ENCODE peak calls at places on chromosomes 13 and 19, in four cellular contexts. One of them, this sample, is unnamed.

GRCh38 chr19:8641908-8642547 is 11.6 kb downstream of the NFILZ start:
- DNase-seq in osteocyte: no peak
- DNase-seq in T-helper 1 cell: no peak
- DNase-seq in activated CD8-positive, alpha-beta memory T cell treated with anti-CD3 and anti-CD28 coated beads, Interleukin-2, amount 50 U/mL, for 4 hours: no peak
- DNase-seq in this sample: no peak

GRCh38 chr19:13539332-13539731 is 33.1 kb upstream of the CACNA1A start:
- DNase-seq in osteocyte: no peak
- DNase-seq in T-helper 1 cell: no peak
- DNase-seq in activated CD8-positive, alpha-beta memory T cell treated with anti-CD3 and anti-CD28 coated beads, Interleukin-2, amount 50 U/mL, for 4 hours: no peak
- DNase-seq in this sample: no peak

GRCh38 chr13:33722216-33722900 is 95.6 kb upstream of the RFC3 start:
- DNase-seq in osteocyte: no peak
- DNase-seq in T-helper 1 cell: no peak
- DNase-seq in activated CD8-positive, alpha-beta memory T cell treated with anti-CD3 and anti-CD28 coated beads, Interleukin-2, amount 50 U/mL, for 4 hours: no peak
- DNase-seq in this sample: no peak

GRCh38 chr13:88217372-88217771 is 546.2 kb downstream of the SLITRK5 start:
- DNase-seq in osteocyte: no peak
- DNase-seq in T-helper 1 cell: no peak
- DNase-seq in activated CD8-positive, alpha-beta memory T cell treated with anti-CD3 and anti-CD28 coated beads, Interleukin-2, amount 50 U/mL, for 4 hours: no peak
- DNase-seq in this sample: no peak

GRCh38 chr19:10270616-10271394 is at the start of gene ICAM1:
- DNase-seq in osteocyte: peak; percentile 88
- DNase-seq in T-helper 1 cell: peak; percentile 51
- DNase-seq in activated CD8-positive, alpha-beta memory T cell treated with anti-CD3 and anti-CD28 coated beads, Interleukin-2, amount 50 U/mL, for 4 hours: peak; percentile 70
- DNase-seq in this sample: peak; percentile 91

GRCh38 chr13:104805346-104805745 is 1730.1 kb downstream of the EFNB2 start:
- DNase-seq in osteocyte: no peak
- DNase-seq in T-helper 1 cell: no peak
- DNase-seq in activated CD8-positive, alpha-beta memory T cell treated with anti-CD3 and anti-CD28 coated beads, Interleukin-2, amount 50 U/mL, for 4 hours: no peak
- DNase-seq in this sample: no peak

GRCh38 chr13:46992383-46992952 is 95.6 kb upstream of the HTR2A start:
- DNase-seq in osteocyte: no peak
- DNase-seq in T-helper 1 cell: no peak
- DNase-seq in activated CD8-positive, alpha-beta memory T cell treated with anti-CD3 and anti-CD28 coated beads, Interleukin-2, amount 50 U/mL, for 4 hours: no peak
- DNase-seq in this sample: no peak

GRCh38 chr19:43438291-43439162 is 23.8 kb downstream of the TEX101 start:
- DNase-seq in osteocyte: no peak
- DNase-seq in T-helper 1 cell: no peak
- DNase-seq in activated CD8-positive, alpha-beta memory T cell treated with anti-CD3 and anti-CD28 coated beads, Interleukin-2, amount 50 U/mL, for 4 hours: no peak
- DNase-seq in this sample: peak; percentile 66

GRCh38 chr19:21202865-21203494 is 61.1 kb downstream of the ZNF431 start:
- DNase-seq in osteocyte: no peak
- DNase-seq in T-helper 1 cell: no peak
- DNase-seq in activated CD8-positive, alpha-beta memory T cell treated with anti-CD3 and anti-CD28 coated beads, Interleukin-2, amount 50 U/mL, for 4 hours: no peak
- DNase-seq in this sample: no peak

GRCh38 chr19:17967258-17968051 is 548 bp downstream of the KCNN1 start:
- DNase-seq in osteocyte: no peak
- DNase-seq in T-helper 1 cell: no peak
- DNase-seq in activated CD8-positive, alpha-beta memory T cell treated with anti-CD3 and anti-CD28 coated beads, Interleukin-2, amount 50 U/mL, for 4 hours: no peak
- DNase-seq in this sample: no peak

GRCh38 chr13:85347251-85347650 is 452.0 kb downstream of the SLITRK6 start:
- DNase-seq in osteocyte: no peak
- DNase-seq in T-helper 1 cell: no peak
- DNase-seq in activated CD8-positive, alpha-beta memory T cell treated with anti-CD3 and anti-CD28 coated beads, Interleukin-2, amount 50 U/mL, for 4 hours: no peak
- DNase-seq in this sample: no peak

GRCh38 chr19:10086032-10086903 is at the start of gene SHFL:
- DNase-seq in osteocyte: peak; percentile 90
- DNase-seq in T-helper 1 cell: peak; percentile 76
- DNase-seq in activated CD8-positive, alpha-beta memory T cell treated with anti-CD3 and anti-CD28 coated beads, Interleukin-2, amount 50 U/mL, for 4 hours: peak; percentile 87
- DNase-seq in this sample: peak; percentile 94

GRCh38 chr19:7292352-7292949 is 1.8 kb downstream of the INSR start:
- DNase-seq in osteocyte: no peak
- DNase-seq in T-helper 1 cell: no peak
- DNase-seq in activated CD8-positive, alpha-beta memory T cell treated with anti-CD3 and anti-CD28 coated beads, Interleukin-2, amount 50 U/mL, for 4 hours: no peak
- DNase-seq in this sample: no peak

GRCh38 chr19:41427647-41428480 is 690 bp upstream of the B3GNT8 start:
- DNase-seq in osteocyte: no peak
- DNase-seq in T-helper 1 cell: peak; percentile 38
- DNase-seq in activated CD8-positive, alpha-beta memory T cell treated with anti-CD3 and anti-CD28 coated beads, Interleukin-2, amount 50 U/mL, for 4 hours: peak; percentile 32
- DNase-seq in this sample: peak; percentile 77

GRCh38 chr19:58227964-58228583 is 640 bp upstream of the ZNF544 start:
- DNase-seq in osteocyte: no peak
- DNase-seq in T-helper 1 cell: no peak
- DNase-seq in activated CD8-positive, alpha-beta memory T cell treated with anti-CD3 and anti-CD28 coated beads, Interleukin-2, amount 50 U/mL, for 4 hours: no peak
- DNase-seq in this sample: no peak

GRCh38 chr13:37929308-37929707 is 59.7 kb upstream of the TRPC4 start:
- DNase-seq in osteocyte: no peak
- DNase-seq in T-helper 1 cell: no peak
- DNase-seq in activated CD8-positive, alpha-beta memory T cell treated with anti-CD3 and anti-CD28 coated beads, Interleukin-2, amount 50 U/mL, for 4 hours: no peak
- DNase-seq in this sample: no peak

GRCh38 chr13:111027481-111028439 is 87.3 kb upstream of the ARHGEF7 start:
- DNase-seq in osteocyte: no peak
- DNase-seq in T-helper 1 cell: no peak
- DNase-seq in activated CD8-positive, alpha-beta memory T cell treated with anti-CD3 and anti-CD28 coated beads, Interleukin-2, amount 50 U/mL, for 4 hours: no peak
- DNase-seq in this sample: no peak

GRCh38 chr13:33642374-33643065 is 175.4 kb upstream of the RFC3 start:
- DNase-seq in osteocyte: no peak
- DNase-seq in T-helper 1 cell: no peak
- DNase-seq in activated CD8-positive, alpha-beta memory T cell treated with anti-CD3 and anti-CD28 coated beads, Interleukin-2, amount 50 U/mL, for 4 hours: no peak
- DNase-seq in this sample: no peak

GRCh38 chr13:66546534-66547379 is 683.4 kb downstream of the PCDH9 start:
- DNase-seq in osteocyte: no peak
- DNase-seq in T-helper 1 cell: no peak
- DNase-seq in activated CD8-positive, alpha-beta memory T cell treated with anti-CD3 and anti-CD28 coated beads, Interleukin-2, amount 50 U/mL, for 4 hours: no peak
- DNase-seq in this sample: no peak

GRCh38 chr13:72696590-72696989 is 30.8 kb downstream of the MZT1 start:
- DNase-seq in osteocyte: no peak
- DNase-seq in T-helper 1 cell: no peak
- DNase-seq in activated CD8-positive, alpha-beta memory T cell treated with anti-CD3 and anti-CD28 coated beads, Interleukin-2, amount 50 U/mL, for 4 hours: no peak
- DNase-seq in this sample: no peak

GRCh38 chr13:114226088-114226487 is 8.6 kb upstream of the CDC16 start:
- DNase-seq in osteocyte: no peak
- DNase-seq in T-helper 1 cell: no peak
- DNase-seq in activated CD8-positive, alpha-beta memory T cell treated with anti-CD3 and anti-CD28 coated beads, Interleukin-2, amount 50 U/mL, for 4 hours: no peak
- DNase-seq in this sample: no peak

GRCh38 chr19:1343026-1343425 is 40.7 kb upstream of the NDUFS7 start:
- DNase-seq in osteocyte: no peak
- DNase-seq in T-helper 1 cell: no peak
- DNase-seq in activated CD8-positive, alpha-beta memory T cell treated with anti-CD3 and anti-CD28 coated beads, Interleukin-2, amount 50 U/mL, for 4 hours: no peak
- DNase-seq in this sample: no peak

GRCh38 chr19:36086326-36086725 is 24.6 kb upstream of the OVOL3 start:
- DNase-seq in osteocyte: no peak
- DNase-seq in T-helper 1 cell: no peak
- DNase-seq in activated CD8-positive, alpha-beta memory T cell treated with anti-CD3 and anti-CD28 coated beads, Interleukin-2, amount 50 U/mL, for 4 hours: no peak
- DNase-seq in this sample: no peak

GRCh38 chr13:25733696-25734435 is 317.9 kb downstream of the SHISA2 start:
- DNase-seq in osteocyte: no peak
- DNase-seq in T-helper 1 cell: no peak
- DNase-seq in activated CD8-positive, alpha-beta memory T cell treated with anti-CD3 and anti-CD28 coated beads, Interleukin-2, amount 50 U/mL, for 4 hours: no peak
- DNase-seq in this sample: no peak

GRCh38 chr19:47813995-47814328 is 7.8 kb upstream of the CRX start:
- DNase-seq in osteocyte: no peak
- DNase-seq in T-helper 1 cell: no peak
- DNase-seq in activated CD8-positive, alpha-beta memory T cell treated with anti-CD3 and anti-CD28 coated beads, Interleukin-2, amount 50 U/mL, for 4 hours: no peak
- DNase-seq in this sample: no peak

GRCh38 chr13:43003010-43003409 is 11.0 kb upstream of the EPSTI1 start:
- DNase-seq in osteocyte: no peak
- DNase-seq in T-helper 1 cell: no peak
- DNase-seq in activated CD8-positive, alpha-beta memory T cell treated with anti-CD3 and anti-CD28 coated beads, Interleukin-2, amount 50 U/mL, for 4 hours: no peak
- DNase-seq in this sample: no peak

GRCh38 chr19:7216373-7216902 is 77.8 kb downstream of the INSR start:
- DNase-seq in osteocyte: no peak
- DNase-seq in T-helper 1 cell: no peak
- DNase-seq in activated CD8-positive, alpha-beta memory T cell treated with anti-CD3 and anti-CD28 coated beads, Interleukin-2, amount 50 U/mL, for 4 hours: no peak
- DNase-seq in this sample: peak; percentile 69

GRCh38 chr19:32822916-32823746 is 46.4 kb downstream of the SLC7A9 start:
- DNase-seq in osteocyte: no peak
- DNase-seq in T-helper 1 cell: no peak
- DNase-seq in activated CD8-positive, alpha-beta memory T cell treated with anti-CD3 and anti-CD28 coated beads, Interleukin-2, amount 50 U/mL, for 4 hours: no peak
- DNase-seq in this sample: no peak

GRCh38 chr19:54517483-54517882 is 14.9 kb downstream of the LAIR2 start:
- DNase-seq in osteocyte: no peak
- DNase-seq in T-helper 1 cell: no peak
- DNase-seq in activated CD8-positive, alpha-beta memory T cell treated with anti-CD3 and anti-CD28 coated beads, Interleukin-2, amount 50 U/mL, for 4 hours: peak; percentile 43
- DNase-seq in this sample: peak; percentile 77